ENCODE peak calls at places on chromosomes 3 and 15, in six cellular contexts. A, H, M, L, P and O are unnamed samples.

GRCh38 chr3:85574306-85574705 is 615.5 kb downstream of the CADM2 start:
- DNase-seq in A (no peak), H (no peak), M (no peak), L (no peak), P (no peak), O (no peak)

GRCh38 chr3:109863701-109864100 is 526.4 kb upstream of the DPPA4 start:
- DNase-seq in A (no peak), H (no peak), M (no peak), L (no peak), P (no peak), O (no peak)

GRCh38 chr15:38652998-38653397 is 88.4 kb upstream of the RASGRP1 start:
- DNase-seq in A (peak), H (no peak), M (no peak), L (no peak), P (no peak), O (no peak)

GRCh38 chr3:4766263-4766662 is 213.0 kb upstream of the BHLHE40 start:
- DNase-seq in A (no peak), H (no peak), M (no peak), L (no peak), P (no peak), O (no peak)

GRCh38 chr3:147620906-147621305 is 211.7 kb downstream of the ZIC1 start:
- DNase-seq in A (no peak), H (no peak), M (no peak), L (no peak), P (no peak), O (no peak)

GRCh38 chr3:22263042-22263441 is 512.0 kb upstream of the ZNF385D start:
- DNase-seq in A (no peak), H (no peak), M (no peak), L (no peak), P (no peak), O (no peak)

GRCh38 chr3:112582242-112582874 is 20.5 kb downstream of the SLC35A5 start:
- DNase-seq in A (no peak), H (no peak), M (peak), L (no peak), P (no peak), O (no peak)

GRCh38 chr3:137035631-137036030 is 77.8 kb downstream of the IL20RB start:
- DNase-seq in A (no peak), H (no peak), M (peak), L (no peak), P (no peak), O (no peak)

GRCh38 chr3:168585544-168585943 is 489.8 kb upstream of the GOLIM4 start:
- DNase-seq in A (no peak), H (no peak), M (no peak), L (no peak), P (no peak), O (no peak)

GRCh38 chr3:40505599-40506462 is at the start of gene ZNF620:
- DNase-seq in A (no peak), H (peak), M (peak), L (peak), P (peak), O (peak)

GRCh38 chr3:35276616-35277015 is 362.7 kb upstream of the ARPP21 start:
- DNase-seq in A (no peak), H (no peak), M (no peak), L (no peak), P (no peak), O (no peak)

GRCh38 chr3:158808697-158809096 is 6.8 kb downstream of the MFSD1 start:
- DNase-seq in A (no peak), H (no peak), M (no peak), L (no peak), P (no peak), O (no peak)

GRCh38 chr3:119937229-119937628 is 155.3 kb downstream of the NR1I2 start:
- DNase-seq in A (peak), H (no peak), M (no peak), L (no peak), P (no peak), O (no peak)

GRCh38 chr3:73602171-73602570 is 22.6 kb downstream of the PDZRN3 start:
- DNase-seq in A (no peak), H (no peak), M (no peak), L (no peak), P (peak), O (no peak)

GRCh38 chr15:50224606-50225005 is 40.9 kb downstream of the HDC start:
- DNase-seq in A (no peak), H (no peak), M (no peak), L (no peak), P (no peak), O (no peak)

GRCh38 chr15:74140445-74140761 is 10.0 kb downstream of the ISLR2 start:
- DNase-seq in A (no peak), H (no peak), M (no peak), L (no peak), P (no peak), O (no peak)

GRCh38 chr3:30620402-30621360 is 14.3 kb downstream of the TGFBR2 start:
- DNase-seq in A (no peak), H (no peak), M (no peak), L (no peak), P (no peak), O (no peak)

GRCh38 chr15:89139613-89140499 is 51.6 kb downstream of the ABHD2 start:
- DNase-seq in A (no peak), H (no peak), M (peak), L (no peak), P (peak), O (no peak)

GRCh38 chr3:63523100-63523499 is 129.4 kb upstream of the SNTN start:
- DNase-seq in A (no peak), H (no peak), M (no peak), L (no peak), P (no peak), O (no peak)

GRCh38 chr3:78804251-78805037 is 963.4 kb downstream of the ROBO1 start:
- DNase-seq in A (no peak), H (no peak), M (peak), L (no peak), P (no peak), O (no peak)

GRCh38 chr15:48250640-48251076 is 44.6 kb downstream of the SLC12A1 start:
- DNase-seq in A (no peak), H (no peak), M (peak), L (no peak), P (peak), O (peak)

GRCh38 chr15:50261979-50262378 is 3.5 kb downstream of the HDC start:
- DNase-seq in A (no peak), H (no peak), M (no peak), L (no peak), P (no peak), O (no peak)

GRCh38 chr15:100764778-100765457 is 114.7 kb upstream of the ALDH1A3 start:
- DNase-seq in A (no peak), H (no peak), M (no peak), L (no peak), P (no peak), O (no peak)